ENCODE peak calls at places on chromosomes 2 and 18, in six cellular contexts. B, G, C, E, L and X are unnamed samples.
A peak's percentile ranks its signal among the peaks of the same experiment; 100 is the strongest.

GRCh38 chr18:69889009-69889408 is 58.7 kb downstream of the CD226 start:
- DNase-seq in G (no peak), E (no peak), C (no peak), B (no peak), L (no peak), X (no peak)

GRCh38 chr18:9106800-9107574 is 4.5 kb downstream of the NDUFV2 start:
- DNase-seq in E (no peak), L (no peak), C (no peak), B (no peak), G (no peak), X (no peak)

GRCh38 chr2:191836853-191837769 is 9.8 kb downstream of the CAVIN2 start:
- DNase-seq in B (no peak), L (no peak), G (no peak), C (peak; percentile 11), E (no peak), X (no peak)

GRCh38 chr2:60215295-60215990 is 338.0 kb downstream of the BCL11A start:
- DNase-seq in L (peak; percentile 68), C (no peak), E (no peak), B (no peak), G (peak; percentile 44), X (no peak)

GRCh38 chr18:28468903-28469302 is 292.0 kb upstream of the CDH2 start:
- DNase-seq in C (no peak), E (no peak), B (no peak), G (no peak), L (no peak), X (no peak)

GRCh38 chr18:73869182-73869581 is 278.5 kb downstream of the FBXO15 start:
- DNase-seq in C (no peak), L (no peak), G (no peak), B (no peak), E (no peak), X (no peak)

GRCh38 chr18:2441544-2441943 is 129.8 kb downstream of the METTL4 start:
- DNase-seq in L (no peak), E (no peak), C (no peak), G (no peak), B (no peak), X (peak; percentile 19)

GRCh38 chr18:4157339-4157738 is 297.8 kb downstream of the DLGAP1 start:
- DNase-seq in G (no peak), E (no peak), C (no peak), L (no peak), B (no peak), X (no peak)

GRCh38 chr2:159622966-159623365 is 6.6 kb upstream of the BAZ2B start:
- DNase-seq in C (no peak), L (no peak), E (no peak), G (no peak), B (no peak), X (no peak)

GRCh38 chr2:166516712-166517303 is 22.8 kb upstream of the SCN7A start:
- DNase-seq in E (peak; percentile 24), L (no peak), B (no peak), G (no peak), C (no peak), X (peak; percentile 25)

GRCh38 chr18:21481739-21482138 is 118.8 kb downstream of the ESCO1 start:
- DNase-seq in G (no peak), B (no peak), L (no peak), E (no peak), C (no peak), X (no peak)

GRCh38 chr2:70086278-70086837 is 919 bp upstream of the PCBP1 start:
- DNase-seq in G (peak; percentile 62), B (peak; percentile 84), C (peak; percentile 67), L (peak; percentile 61), E (peak; percentile 79), X (peak; percentile 67)

GRCh38 chr2:179268277-179268935 is 3.8 kb upstream of the SESTD1 start:
- DNase-seq in C (no peak), B (no peak), E (no peak), L (peak; percentile 49), G (no peak), X (peak; percentile 75)

GRCh38 chr2:44055229-44055628 is 59.4 kb upstream of the LRPPRC start:
- DNase-seq in B (no peak), E (no peak), L (no peak), G (no peak), C (no peak), X (no peak)

GRCh38 chr2:41400057-41400665 is 647.7 kb upstream of the PKDCC start:
- DNase-seq in G (peak; percentile 40), L (no peak), E (no peak), C (no peak), B (no peak), X (peak; percentile 1)

GRCh38 chr18:74242451-74243096 is 49.2 kb downstream of the CYB5A start:
- DNase-seq in B (no peak), C (no peak), G (no peak), E (no peak), L (no peak), X (peak; percentile 53)

GRCh38 chr2:96113367-96113677 is 3.0 kb downstream of the ADRA2B start:
- DNase-seq in B (no peak), C (no peak), L (no peak), G (no peak), E (no peak), X (no peak)

GRCh38 chr2:11411768-11412448 is 54.1 kb downstream of the E2F6 start:
- DNase-seq in E (peak; percentile 56), G (peak; percentile 46), L (peak; percentile 27), C (no peak), B (no peak), X (peak; percentile 44)

GRCh38 chr2:170679607-170680079 is 35.5 kb upstream of the SP5 start:
- DNase-seq in B (no peak), L (peak; percentile 40), G (peak; percentile 38), C (peak; percentile 90), E (no peak), X (no peak)